ENCODE peak calls at places on chromosomes 12 and 14, in five cellular contexts. W, K, C, L and V are unnamed samples. For H3K9me3 and H3K4me1, the result is how much of the 10 kb centered on the place peaks cover.

GRCh38 chr12:47903151-47903611 is 1.6 kb downstream of the VDR start:
- DNase-seq in W (no peak), K (no peak), C (no peak), L (peak), V (no peak)

GRCh38 chr14:66543996-66544395 is 36.0 kb downstream of the GPHN start:
- DNase-seq in W (no peak), K (no peak), C (no peak), L (no peak), V (no peak)

GRCh38 chr14:43898709-43899108 is 608.4 kb downstream of the FSCB start:
- DNase-seq in W (no peak), K (no peak), C (no peak), L (no peak), V (no peak)

GRCh38 chr14:102694530-102695171 is 82.6 kb upstream of the TRAF3 start:
- DNase-seq in W (peak), K (peak), C (peak), L (peak), V (no peak)

GRCh38 chr14:54106802-54107377 is 150.3 kb upstream of the BMP4 start:
- DNase-seq in W (no peak), K (no peak), C (no peak), L (no peak), V (no peak)

GRCh38 chr12:85076688-85077430 is 40.7 kb downstream of the LRRIQ1 start:
- DNase-seq in W (peak), K (no peak), C (no peak), L (no peak), V (no peak)

GRCh38 chr12:3054993-3055711 is 22.0 kb upstream of the TSPAN9 start:
- DNase-seq in W (peak), K (peak), C (peak), L (no peak), V (no peak)

GRCh38 chr14:105945891-105946290 is 419.5 kb downstream of the TMEM121 start:
- DNase-seq in W (no peak), K (no peak), C (no peak), L (no peak), V (no peak)

GRCh38 chr14:21072102-21072501 is 2.0 kb downstream of the ARHGEF40 start:
- DNase-seq in W (no peak), K (peak), C (no peak), L (no peak), V (no peak)

GRCh38 chr12:67650528-67651379 is 2.2 kb downstream of the DYRK2 start:
- DNase-seq in W (no peak), K (no peak), C (no peak), L (no peak), V (peak)

GRCh38 chr12:32666510-32666909 is 12.6 kb upstream of the DNM1L start:
- DNase-seq in W (no peak), K (no peak), C (no peak), L (no peak), V (no peak)

GRCh38 chr12:96698521-96698920 is 208.5 kb upstream of the NEDD1 start:
- DNase-seq in W (no peak), K (no peak), C (no peak), L (no peak), V (no peak)

GRCh38 chr12:82805812-82806497 is 119.2 kb downstream of the TMTC2 start:
- DNase-seq in W (no peak), K (no peak), C (no peak), L (no peak), V (no peak)

GRCh38 chr14:69637503-69638030 is 26.2 kb downstream of the SUSD6 start:
- DNase-seq in W (no peak), K (no peak), C (no peak), L (no peak), V (no peak)

GRCh38 chr12:66090157-66090556 is 40.4 kb downstream of the LLPH start:
- DNase-seq in W (no peak), K (no peak), C (no peak), L (no peak), V (no peak)

GRCh38 chr12:53791735-53792326 is 40.1 kb upstream of the CISTR start:
- DNase-seq in W (no peak), K (peak), C (no peak), L (peak), V (no peak)

GRCh38 chr12:129696405-129696804 is 207.4 kb downstream of the TMEM132D start:
- DNase-seq in W (no peak), K (no peak), C (no peak), L (no peak), V (no peak)

GRCh38 chr14:52992236-52992635 is 41.4 kb upstream of the FERMT2 start:
- DNase-seq in W (no peak), K (no peak), C (no peak), L (no peak), V (no peak)

GRCh38 chr14:103185051-103186027 is 62.1 kb downstream of the TNFAIP2 start:
- DNase-seq in W (no peak), K (no peak), C (no peak), L (no peak), V (no peak)

GRCh38 chr14:73173092-73173735 is 36.9 kb downstream of the PSEN1 start:
- DNase-seq in W (no peak), K (no peak), C (no peak), L (no peak), V (no peak)

GRCh38 chr14:55097894-55098560 is 31.0 kb upstream of the LGALS3 start:
- DNase-seq in W (no peak), K (no peak), C (no peak), L (peak), V (no peak)

GRCh38 chr12:25972783-25973182 is 14.3 kb downstream of the RASSF8 start:
- DNase-seq in W (no peak), K (no peak), C (no peak), L (no peak), V (no peak)

GRCh38 chr12:32390572-32391219 is 8.7 kb upstream of the FGD4 start:
- DNase-seq in W (no peak), K (peak), C (peak), L (peak), V (peak)

GRCh38 chr14:65658202-65658601 is 245.7 kb downstream of the FUT8 start:
- DNase-seq in W (no peak), K (no peak), C (no peak), L (no peak), V (no peak)

GRCh38 chr12:6273931-6274687 is 36.4 kb upstream of the PLEKHG6 start:
- DNase-seq in W (peak), K (peak), C (no peak), L (no peak), V (peak)

GRCh38 chr14:88765130-88765529 is 27.6 kb downstream of the EML5 start:
- DNase-seq in W (no peak), K (no peak), C (no peak), L (no peak), V (no peak)

GRCh38 chr14:89429206-89430091 is 12.4 kb upstream of the FOXN3 start:
- DNase-seq in W (no peak), K (no peak), C (no peak), L (no peak), V (no peak)

DNA sequence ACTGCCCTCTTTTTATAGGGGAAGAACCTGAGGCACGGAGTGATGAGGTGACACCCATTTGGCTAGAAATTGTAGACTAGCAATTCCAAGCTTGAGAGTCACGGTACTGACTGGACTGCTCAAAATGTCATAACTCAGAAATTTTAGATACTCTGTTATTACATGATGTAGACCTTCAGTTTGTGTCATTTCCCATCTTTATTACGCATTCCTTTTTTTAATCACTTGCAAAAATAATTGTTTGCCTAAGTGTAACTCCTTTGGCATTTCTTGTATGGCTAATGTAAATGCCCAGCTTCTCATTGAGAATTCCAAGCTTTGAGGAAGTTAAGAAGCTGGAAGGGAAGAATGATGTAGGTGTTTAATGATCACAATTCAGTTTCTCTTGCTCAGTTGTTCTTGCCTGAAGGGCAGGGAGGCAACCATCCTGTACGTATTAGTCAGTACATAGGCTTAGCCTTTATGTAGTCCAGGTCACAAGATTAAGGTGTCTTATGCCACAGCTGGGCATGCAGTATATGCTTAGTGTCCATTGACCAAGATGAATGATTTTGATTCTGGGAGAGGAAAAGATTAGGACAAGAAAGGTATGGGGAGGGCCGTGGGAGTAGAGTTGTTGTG is 68.2 kb upstream of the EVL start:
- DNase-seq in W (no peak), K (no peak), C (no peak), L (no peak), V (no peak)
- H3K9me3 ChIP-seq in W (under half), K (under half), C (under half), L (under half), V (under half)

GRCh38 chr12:12719496-12719895 is 2.3 kb downstream of the CDKN1B start:
- DNase-seq in W (no peak), K (no peak), C (no peak), L (no peak), V (no peak)

GRCh38 chr12:12720052-12720451 is 2.9 kb downstream of the CDKN1B start:
- DNase-seq in W (no peak), K (no peak), C (no peak), L (no peak), V (no peak)

GRCh38 chr12:12718382-12718761 is 1.2 kb downstream of the CDKN1B start:
- DNase-seq in W (no peak), K (no peak), C (no peak), L (no peak), V (no peak)

GRCh38 chr12:12717586-12718381 is 616 bp downstream of the CDKN1B start:
- DNase-seq in W (no peak), K (peak), C (peak), L (no peak), V (peak)

GRCh38 chr12:12718853-12719252 is 1.7 kb downstream of the CDKN1B start:
- DNase-seq in W (no peak), K (no peak), C (no peak), L (no peak), V (no peak)
- H3K4me1 ChIP-seq in W (under half), K (under half), C (under half), L (half or more), V (under half)

GRCh38 chr14:77947372-77947771 is 147.5 kb downstream of the ADCK1 start:
- DNase-seq in W (no peak), K (no peak), C (no peak), L (no peak), V (no peak)

GRCh38 chr14:77955816-77956796 is 156.2 kb downstream of the ADCK1 start:
- DNase-seq in W (no peak), K (no peak), C (no peak), L (no peak), V (no peak)

DNA sequence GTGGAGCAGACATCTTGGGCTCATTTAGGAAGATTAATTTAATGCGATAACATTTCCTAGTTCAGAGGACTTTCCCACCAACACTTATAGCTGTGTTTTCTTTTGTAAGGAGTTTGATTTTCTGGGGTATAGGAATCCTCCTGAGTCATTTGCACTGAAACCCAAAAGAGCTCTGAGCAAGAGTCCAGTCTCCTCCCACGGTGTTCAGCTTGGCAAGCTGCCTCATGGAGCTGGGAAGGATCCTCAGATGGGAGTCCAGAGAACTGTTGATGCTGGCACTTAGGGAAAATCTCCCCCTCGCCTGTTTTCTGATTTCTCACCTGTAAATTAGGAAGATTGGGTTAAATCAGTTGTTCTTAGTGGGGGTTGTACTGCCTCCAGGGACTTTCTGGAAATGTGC is 150.5 kb downstream of the ADCK1 start:
- DNase-seq in W (no peak), K (no peak), C (no peak), L (no peak), V (no peak)
- H3K9me3 ChIP-seq in W (under half), K (under half), C (under half), L (under half), V (under half)

DNA sequence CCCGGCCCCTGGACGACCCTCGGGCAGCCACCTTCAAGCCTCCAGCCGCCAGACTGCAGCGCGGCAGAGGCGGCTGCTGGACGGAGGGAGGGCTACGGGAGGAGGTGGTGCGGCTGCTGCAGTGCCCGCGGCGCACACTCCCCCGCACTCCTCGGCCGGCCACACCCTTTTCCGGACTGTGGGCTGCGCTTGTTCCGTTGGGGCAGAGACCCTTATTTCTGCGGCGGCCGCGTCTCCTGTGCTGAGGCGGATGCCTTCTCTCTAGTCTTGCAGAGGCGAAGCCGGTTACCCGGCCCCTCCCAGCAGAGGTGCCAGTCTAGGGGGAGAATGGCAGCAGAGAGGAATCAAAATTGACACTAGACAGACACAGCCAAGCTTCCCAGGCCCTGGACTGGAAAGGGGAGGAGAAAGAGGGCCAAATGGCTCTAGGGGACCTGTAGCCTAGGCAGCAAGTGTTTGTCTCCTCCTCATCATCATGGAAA is 1.2 kb downstream of the ESYT1 start:
- DNase-seq in W (peak), K (peak), C (peak), L (peak), V (peak)
- H3K4me1 ChIP-seq in W (under half), K (under half), C (under half), L (under half), V (under half)

GRCh38 chr12:90939382-90939781 is 15.6 kb downstream of the CCER1 start:
- DNase-seq in W (no peak), K (no peak), C (no peak), L (no peak), V (no peak)

GRCh38 chr12:90940872-90941499 is 14.0 kb downstream of the CCER1 start:
- DNase-seq in W (no peak), K (no peak), C (no peak), L (no peak), V (no peak)

GRCh38 chr12:90938451-90938850 is 16.5 kb downstream of the CCER1 start:
- DNase-seq in W (no peak), K (no peak), C (no peak), L (no peak), V (no peak)

GRCh38 chr12:90936230-90937005 is 18.6 kb downstream of the CCER1 start:
- DNase-seq in W (no peak), K (no peak), C (no peak), L (no peak), V (no peak)
- H3K9me3 ChIP-seq in W (under half), K (under half), C (under half), L (under half), V (under half)

DNA sequence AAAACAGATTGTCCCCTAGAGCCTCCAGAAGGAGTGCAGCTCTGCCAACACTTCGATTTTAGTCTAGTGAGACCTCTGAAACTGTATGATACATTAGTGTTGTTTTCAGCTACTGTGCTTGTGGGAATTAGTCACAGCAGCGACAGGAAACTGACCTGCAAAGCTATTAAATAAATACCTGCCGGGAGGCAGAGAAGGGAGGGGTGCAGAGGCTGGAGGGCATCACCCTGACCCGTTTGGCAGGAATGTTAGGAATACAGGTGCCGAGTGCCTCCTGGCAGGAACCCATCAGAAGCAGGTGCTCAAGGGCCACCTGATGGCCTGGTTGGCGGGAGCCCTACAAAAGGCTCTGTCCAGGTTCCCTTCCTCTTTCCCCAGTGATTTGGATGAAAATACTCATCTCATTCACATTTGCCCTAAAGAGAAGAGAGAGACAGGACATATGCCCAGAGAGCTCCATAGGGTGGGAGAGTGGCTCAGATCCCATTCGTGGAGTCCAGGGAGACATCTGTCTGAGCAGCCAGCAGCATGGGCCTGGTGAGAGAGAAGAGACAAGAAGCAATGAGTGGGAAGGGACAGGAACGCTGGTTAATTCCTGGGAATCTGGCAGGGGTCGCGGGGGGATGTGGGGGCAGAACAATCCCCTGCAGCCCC is 44.6 kb downstream of the C14orf132 start:
- DNase-seq in W (no peak), K (no peak), C (no peak), L (peak), V (no peak)
- H3K4me1 ChIP-seq in W (under half), K (under half), C (under half), L (under half), V (under half)

GRCh38 chr12:70664463-70664862 is 27.2 kb upstream of the PTPRB start:
- DNase-seq in W (no peak), K (no peak), C (no peak), L (no peak), V (no peak)
- H3K9me3 ChIP-seq in W (under half), K (under half), C (under half), L (under half), V (under half)

GRCh38 chr12:120721866-120722265 is 3.8 kb upstream of the ACADS start:
- DNase-seq in W (no peak), K (no peak), C (no peak), L (no peak), V (no peak)

GRCh38 chr12:120722784-120723183 is 2.8 kb upstream of the ACADS start:
- DNase-seq in W (no peak), K (no peak), C (no peak), L (no peak), V (no peak)

GRCh38 chr12:120720234-120720968 is 5.2 kb upstream of the ACADS start:
- DNase-seq in W (no peak), K (no peak), C (no peak), L (no peak), V (peak)

GRCh38 chr12:120719496-120720233 is 6.0 kb upstream of the ACADS start:
- DNase-seq in W (no peak), K (no peak), C (no peak), L (peak), V (peak)

DNA sequence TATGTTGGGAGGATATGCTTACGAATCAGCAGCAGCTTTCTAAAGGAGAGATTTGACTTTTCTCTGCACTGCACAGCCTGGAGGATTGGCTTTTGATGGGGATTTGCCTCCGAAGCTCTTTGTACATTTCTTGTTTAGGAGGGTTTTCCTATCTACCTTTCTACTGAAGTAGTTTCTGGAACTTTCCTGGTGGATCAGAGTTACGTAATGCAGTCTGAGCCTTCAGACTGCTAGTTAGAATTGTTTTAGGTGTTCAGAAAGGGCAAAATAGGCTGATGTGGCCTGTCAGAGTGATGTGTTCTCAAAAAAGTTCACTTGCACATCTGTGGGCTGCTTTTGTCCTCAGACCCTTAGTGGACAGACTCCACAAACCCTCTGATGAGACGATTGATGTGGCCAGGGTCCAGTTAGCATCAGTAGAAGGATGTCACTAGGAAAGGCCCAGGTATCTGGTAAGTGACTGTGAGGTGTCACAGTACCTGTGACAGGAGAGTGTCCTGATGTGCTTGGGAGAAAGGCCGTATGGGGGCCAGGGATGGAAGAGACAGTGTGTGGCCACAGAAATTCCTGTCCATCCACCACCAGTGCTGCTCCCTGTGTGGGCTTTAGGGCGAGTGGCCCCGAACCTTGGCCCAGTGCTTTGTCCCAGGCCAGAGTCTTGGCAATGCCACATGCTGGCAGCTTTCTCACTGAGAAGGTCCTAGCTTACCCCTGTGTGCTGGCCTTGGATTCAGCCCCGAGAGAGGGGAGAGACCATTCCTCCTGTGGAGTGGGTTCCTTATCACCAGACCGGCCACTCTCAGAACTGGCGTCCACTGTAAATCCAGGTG is 4.4 kb upstream of the ACADS start:
- DNase-seq in W (no peak), K (no peak), C (no peak), L (no peak), V (no peak)
- H3K4me1 ChIP-seq in W (under half), K (under half), C (under half), L (under half), V (under half)

DNA sequence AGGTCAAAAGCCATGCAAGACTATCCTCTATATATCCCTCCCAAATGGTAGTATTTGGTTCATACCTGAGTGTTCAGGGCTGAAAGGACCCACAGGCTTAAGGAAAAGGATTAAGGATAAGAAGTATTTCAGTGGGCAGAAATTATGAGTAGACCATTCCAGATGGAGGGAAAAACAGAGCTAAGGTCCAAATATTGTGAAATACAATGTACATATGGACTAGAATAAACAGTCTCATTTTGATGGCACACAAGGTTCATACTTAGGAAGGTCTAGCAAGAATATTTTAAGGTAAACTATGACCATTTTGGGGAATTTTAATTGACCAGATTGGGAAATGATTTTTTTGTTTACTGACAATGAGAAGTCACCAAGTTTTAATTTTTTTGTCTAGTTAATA is 124.6 kb downstream of the PRKD1 start:
- DNase-seq in W (no peak), K (no peak), C (no peak), L (no peak), V (no peak)
- H3K9me3 ChIP-seq in W (under half), K (under half), C (under half), L (under half), V (under half)